ENCODE peak calls at places on chromosomes 2 and 18, in five cellular contexts. A is K562, D is H1, U is HepG2, W is SK-N-SH. N is an unnamed sample.

GRCh38 chr2:240640939-240641338 is 15.7 kb downstream of the GPR35 start:
- DNase-seq in W (peak), U (peak), D (peak), A (peak), N (no peak)

GRCh38 chr18:79217979-79218604 is 148.9 kb downstream of the ATP9B start:
- DNase-seq in W (no peak), D (no peak), A (peak), U (no peak), N (no peak)

GRCh38 chr2:240472078-240472790 is 36.8 kb downstream of the GPC1 start:
- DNase-seq in W (no peak), D (no peak), A (no peak), U (no peak), N (no peak)

GRCh38 chr2:17795309-17795708 is 21.0 kb upstream of the MSGN1 start:
- DNase-seq in U (no peak), D (no peak), W (no peak), A (no peak), N (no peak)

GRCh38 chr2:121128741-121129659 is 156.0 kb downstream of the TFCP2L1 start:
- DNase-seq in W (no peak), A (peak), D (peak), U (peak), N (no peak)

GRCh38 chr2:165794520-165794882 is 454 bp upstream of the GALNT3 start:
- DNase-seq in D (no peak), U (no peak), W (peak), A (no peak), N (peak)

GRCh38 chr2:95074663-95075439 is 46.8 kb downstream of the MRPS5 start:
- DNase-seq in A (no peak), W (no peak), U (no peak), D (no peak), N (no peak)

GRCh38 chr2:85308951-85309555 is 18.7 kb downstream of the TGOLN2 start:
- DNase-seq in W (peak), D (no peak), A (no peak), U (peak), N (no peak)

GRCh38 chr2:129318581-129319421 is 660.7 kb upstream of the RAB6C start:
- DNase-seq in D (no peak), A (peak), W (no peak), U (no peak), N (no peak)

GRCh38 chr2:163649080-163649479 is 86.7 kb downstream of the FIGN start:
- DNase-seq in A (no peak), D (no peak), W (no peak), U (no peak), N (no peak)

GRCh38 chr2:30923575-30923974 is 116.3 kb upstream of the CAPN13 start:
- DNase-seq in W (no peak), U (no peak), A (no peak), D (no peak), N (no peak)

GRCh38 chr2:109700680-109701274 is 86.6 kb downstream of the SOWAHC start:
- DNase-seq in W (no peak), U (no peak), A (no peak), D (no peak), N (no peak)

GRCh38 chr2:86213699-86214502 is 14.6 kb downstream of the MRPL35 start:
- DNase-seq in A (peak), U (no peak), D (no peak), W (no peak), N (no peak)

GRCh38 chr18:58042826-58043362 is 1.1 kb upstream of the NEDD4L start:
- DNase-seq in W (no peak), U (no peak), A (peak), D (no peak), N (no peak)

GRCh38 chr2:223889133-223889769 is 51.9 kb upstream of the AP1S3 start:
- DNase-seq in D (no peak), A (no peak), U (no peak), W (no peak), N (no peak)

GRCh38 chr2:190882327-190882766 is 1.7 kb downstream of the GLS start:
- DNase-seq in U (no peak), A (no peak), W (no peak), D (no peak), N (peak)

GRCh38 chr18:60675801-60676200 is 303.2 kb upstream of the MC4R start:
- DNase-seq in W (no peak), U (no peak), D (no peak), A (no peak), N (no peak)

GRCh38 chr2:123652320-123652719 is 372.8 kb upstream of the CNTNAP5 start:
- DNase-seq in D (no peak), U (no peak), W (no peak), A (no peak), N (no peak)

GRCh38 chr2:73987109-73987947 is 2.6 kb downstream of the TET3 start:
- DNase-seq in W (peak), U (no peak), A (peak), D (no peak), N (no peak)

GRCh38 chr2:3146772-3147640 is 230.6 kb downstream of the EIPR1 start:
- DNase-seq in U (no peak), W (peak), D (no peak), A (no peak), N (no peak)

GRCh38 chr18:5444847-5445246 is 99.0 kb downstream of the EPB41L3 start:
- DNase-seq in U (no peak), A (no peak), D (no peak), W (no peak), N (no peak)

GRCh38 chr2:69693472-69694450 is 48.2 kb upstream of the ANXA4 start:
- DNase-seq in A (no peak), D (no peak), W (no peak), U (no peak), N (peak)

GRCh38 chr2:226909131-226909530 is 73.3 kb downstream of the RHBDD1 start:
- DNase-seq in D (no peak), U (no peak), A (no peak), W (no peak), N (no peak)

GRCh38 chr2:216653931-216654365 is 20.7 kb downstream of the IGFBP2 start:
- DNase-seq in U (peak), W (no peak), A (no peak), D (no peak), N (no peak)

GRCh38 chr2:169768262-169768995 is 30.2 kb upstream of the SSB start:
- DNase-seq in U (no peak), W (no peak), D (no peak), A (no peak), N (no peak)

GRCh38 chr2:225276207-225276606 is 123.3 kb upstream of the NYAP2 start:
- DNase-seq in W (no peak), D (no peak), U (no peak), A (no peak), N (peak)

GRCh38 chr2:44934521-44934961 is 7.0 kb upstream of the SIX3 start:
- DNase-seq in D (peak), A (no peak), U (no peak), W (peak), N (no peak)

GRCh38 chr2:240357641-240358012 is 77.8 kb upstream of the GPC1 start:
- DNase-seq in W (no peak), A (no peak), U (no peak), D (no peak), N (no peak)

GRCh38 chr2:113208995-113209868 is 35.5 kb downstream of the PSD4 start:
- DNase-seq in U (no peak), A (no peak), W (no peak), D (no peak), N (no peak)

GRCh38 chr18:13501896-13502295 is 224.5 kb downstream of the FAM210A start:
- DNase-seq in W (no peak), A (no peak), D (no peak), U (no peak), N (peak)

GRCh38 chr2:187917535-187917934 is 363.3 kb upstream of the TFPI start:
- DNase-seq in D (no peak), U (no peak), W (no peak), A (no peak), N (no peak)

GRCh38 chr2:74501335-74502071 is 2.1 kb upstream of the LBX2 start:
- DNase-seq in D (no peak), W (peak), U (peak), A (peak), N (no peak)

GRCh38 chr2:126797622-126798275 is 100.9 kb upstream of the TEX51 start:
- DNase-seq in W (no peak), D (peak), U (no peak), A (no peak), N (no peak)

GRCh38 chr2:29528891-29529520 is 392.4 kb downstream of the ALK start:
- DNase-seq in U (no peak), A (no peak), W (no peak), D (no peak), N (no peak)

GRCh38 chr2:232439758-232440135 is 16.2 kb upstream of the ALPI start:
- DNase-seq in U (no peak), A (no peak), D (no peak), W (peak), N (no peak)

GRCh38 chr2:18346364-18346763 is 214.1 kb downstream of the RDH14 start:
- DNase-seq in D (no peak), W (no peak), A (no peak), U (no peak), N (no peak)

GRCh38 chr18:78983530-78983929 is 3.9 kb downstream of the SALL3 start:
- DNase-seq in A (no peak), D (no peak), U (no peak), W (no peak), N (no peak)

GRCh38 chr2:169512525-169512924 is 3.0 kb downstream of the KLHL41 start:
- DNase-seq in U (no peak), W (no peak), A (no peak), D (no peak), N (no peak)

GRCh38 chr18:48166971-48167370 is 236.5 kb upstream of the SMAD2 start:
- DNase-seq in A (no peak), W (no peak), U (no peak), D (no peak), N (no peak)

GRCh38 chr2:145702305-145702704 is 1182.4 kb upstream of the ZEB2 start:
- DNase-seq in D (no peak), U (no peak), A (no peak), W (no peak), N (no peak)
- H2AFZ ChIP-seq in D (no peak), U (no peak), A (no peak), W (no peak), N (no peak)

GRCh38 chr2:119025762-119026351 is 83.9 kb downstream of the MARCO start:
- DNase-seq in U (no peak), A (no peak), W (no peak), D (peak), N (no peak)

GRCh38 chr2:119029297-119029696 is 87.3 kb downstream of the MARCO start:
- DNase-seq in W (no peak), U (no peak), A (no peak), D (peak), N (no peak)

GRCh38 chr2:119025013-119025412 is 83.0 kb downstream of the MARCO start:
- DNase-seq in W (no peak), A (no peak), U (no peak), D (peak), N (no peak)

GRCh38 chr2:119024568-119024967 is 82.6 kb downstream of the MARCO start:
- DNase-seq in W (peak), U (no peak), A (no peak), D (peak), N (no peak)

DNA sequence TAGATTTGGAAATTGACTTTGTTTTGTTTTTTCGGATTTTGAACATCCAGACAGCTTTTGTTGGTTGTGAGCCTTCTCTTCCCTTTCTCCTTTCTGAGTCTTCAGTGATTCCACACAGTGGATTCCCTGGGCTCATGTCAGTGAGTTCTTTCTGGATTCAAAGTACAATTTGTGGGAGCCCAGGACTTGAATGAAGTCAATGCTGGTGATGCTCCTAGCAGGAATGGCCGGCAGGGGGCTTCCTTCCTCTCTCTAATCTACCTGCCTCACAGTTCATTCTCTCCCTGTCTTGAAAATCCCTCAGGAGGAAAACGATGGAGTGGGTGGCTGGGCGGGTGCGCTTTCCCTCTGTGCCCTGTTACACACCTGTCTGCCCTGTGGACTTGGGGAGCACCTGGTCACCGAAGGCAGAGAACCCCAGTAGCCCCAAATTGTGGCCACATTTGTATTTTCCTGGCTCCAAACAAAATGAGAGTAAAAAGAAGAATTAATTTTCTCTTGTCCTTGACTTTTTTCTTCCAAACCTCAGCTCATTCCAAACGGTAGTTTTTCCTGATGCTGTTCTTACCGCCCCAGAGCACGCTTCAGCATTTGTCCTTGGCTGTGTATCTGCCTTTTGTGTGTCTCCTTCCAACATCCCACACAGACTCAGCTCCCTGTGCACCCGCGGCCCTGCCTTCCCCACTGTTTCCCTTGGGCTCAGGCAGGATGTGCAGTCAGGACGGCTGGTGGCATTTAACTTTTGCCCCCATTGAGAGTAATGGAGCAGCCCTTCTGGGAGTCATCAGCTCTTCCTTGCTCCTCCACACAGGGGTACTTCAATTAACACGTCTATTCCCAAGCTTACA is 86.6 kb downstream of the MARCO start:
- DNase-seq in U (peak), W (peak), A (peak), D (peak), N (no peak)
- TF ChIP-seq JUND in U (no peak), W (no peak), A (no peak), D (no peak), N (no peak)

GRCh38 chr2:157790780-157791179 is 85.3 kb downstream of the ACVR1 start:
- DNase-seq in U (no peak), D (no peak), A (no peak), W (no peak), N (no peak)

GRCh38 chr2:157789161-157789720 is 86.9 kb downstream of the ACVR1 start:
- DNase-seq in W (no peak), A (peak), D (no peak), U (no peak), N (no peak)

GRCh38 chr2:157792345-157793052 is 83.6 kb downstream of the ACVR1 start:
- DNase-seq in D (no peak), A (peak), W (no peak), U (no peak), N (no peak)

GRCh38 chr2:157788201-157788600 is 87.9 kb downstream of the ACVR1 start:
- DNase-seq in D (no peak), A (no peak), W (no peak), U (no peak), N (no peak)

DNA sequence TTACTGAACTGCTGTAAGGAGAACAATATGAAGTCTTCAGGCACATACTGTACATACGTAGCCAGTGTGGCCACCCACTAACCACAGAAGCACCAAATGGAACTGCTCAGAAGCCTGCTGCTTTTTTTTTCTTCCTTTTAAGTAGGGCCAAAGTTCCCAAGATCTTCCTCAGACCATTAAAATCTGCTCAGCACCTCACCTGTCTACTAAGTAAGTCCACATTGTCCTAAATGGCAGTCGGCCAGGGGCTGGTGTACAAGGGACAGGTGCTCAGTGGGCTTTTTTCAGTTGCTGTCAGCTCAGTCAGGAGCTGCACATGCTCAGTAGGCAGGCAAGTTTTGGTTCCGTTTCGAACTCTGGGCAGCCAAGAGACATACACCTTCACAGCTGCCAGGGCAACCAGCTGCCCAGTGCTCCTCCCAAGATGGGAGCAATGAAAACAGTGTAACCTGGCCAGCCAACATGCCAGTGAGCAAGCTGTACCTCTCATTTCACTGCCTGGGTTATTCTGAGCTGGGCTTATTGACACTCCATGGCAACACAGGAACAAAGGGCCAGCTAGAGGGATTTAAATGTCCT is 86.1 kb downstream of the ACVR1 start:
- DNase-seq in A (peak), D (no peak), W (no peak), U (no peak), N (no peak)
- TF ChIP-seq CHD2 in A (no peak), D (no peak), W (no peak), U (no peak), N (no peak)

DNA sequence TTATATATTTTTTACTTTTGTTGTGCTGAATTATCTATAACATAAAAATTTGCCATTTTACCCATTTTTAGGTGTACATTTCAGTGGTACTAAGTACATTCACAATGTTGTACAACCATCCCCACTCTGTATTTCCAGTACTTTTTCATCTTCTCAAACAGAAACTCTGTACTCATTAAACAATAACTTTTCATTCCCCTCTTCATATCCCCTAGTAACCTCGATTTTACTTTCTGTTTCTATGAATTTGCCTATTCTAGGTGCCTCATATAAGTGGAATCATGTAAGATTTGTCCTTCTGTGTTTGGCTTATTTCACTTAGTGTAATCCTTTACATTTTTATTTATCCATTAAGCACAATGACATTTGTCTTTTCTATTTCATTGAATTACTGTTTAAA is 51.3 kb downstream of the GTF2A1L start:
- DNase-seq in D (no peak), W (no peak), A (no peak), U (no peak), N (no peak)
- H2AFZ ChIP-seq in D (no peak), W (no peak), A (no peak), U (no peak), N (no peak)

N was measured in GM12878.